ENCODE peak calls at places on chromosomes 2 and 18, in ten cellular contexts. G is Caco-2, I is colonic mucosa, B is A549, F is upper lobe of right lung, N is stomach, X is pancreas, A is tibial artery, S is GM23338, L is upper lobe of left lung. J is an unnamed sample.

GRCh38 chr2:40120957-40121356 is 330.9 kb downstream of the SLC8A1 start:
- DNase-seq in G (no peak), I (no peak), B (no peak), F (no peak), N (no peak), X (no peak), A (no peak), S (no peak), L (no peak), J (no peak)

GRCh38 chr2:217555075-217555876 is 447.5 kb downstream of the TNS1 start:
- DNase-seq in G (no peak), I (no peak), B (no peak), F (no peak), N (no peak), X (no peak), A (no peak), S (peak; percentile 69), L (no peak), J (peak; percentile 6)

GRCh38 chr2:233063269-233063975 is 3.3 kb downstream of the INPP5D start:
- DNase-seq in G (peak; percentile 16), I (no peak), B (peak; percentile 18), F (peak; percentile 62), N (peak; percentile 41), X (no peak), A (peak; percentile 59), S (peak; percentile 78), L (peak; percentile 46), J (no peak)

GRCh38 chr2:34545486-34546136 is 946.5 kb upstream of the FAM98A start:
- DNase-seq in G (no peak), I (no peak), B (no peak), F (no peak), N (no peak), X (no peak), A (no peak), S (no peak), L (no peak), J (no peak)

GRCh38 chr2:68653538-68653982 is 10.2 kb downstream of the PROKR1 start:
- DNase-seq in G (no peak), I (no peak), B (no peak), F (no peak), N (peak; percentile 63), X (no peak), A (no peak), S (no peak), L (peak; percentile 27), J (peak; percentile 78)

GRCh38 chr2:212451786-212452200 is 86.8 kb downstream of the ERBB4 start:
- DNase-seq in G (no peak), I (no peak), B (peak; percentile 1), F (no peak), N (no peak), X (no peak), A (no peak), S (peak; percentile 15), L (no peak), J (peak; percentile 71)

GRCh38 chr2:20264629-20265028 is 39.7 kb upstream of the SDC1 start:
- DNase-seq in G (no peak), I (no peak), B (no peak), F (no peak), N (no peak), X (no peak), A (no peak), S (no peak), L (no peak), J (no peak)

GRCh38 chr18:49544362-49544761 is 17.5 kb upstream of the LIPG start:
- DNase-seq in G (no peak), I (no peak), B (no peak), F (no peak), N (no peak), X (no peak), A (no peak), S (no peak), L (no peak), J (no peak)

GRCh38 chr18:21243041-21243431 is 1.0 kb downstream of the GREB1L start:
- DNase-seq in G (peak; percentile 32), I (no peak), B (peak; percentile 7), F (no peak), N (no peak), X (no peak), A (no peak), S (peak; percentile 40), L (no peak), J (no peak)

GRCh38 chr2:19764998-19765397 is 136.8 kb downstream of the TTC32 start:
- DNase-seq in G (no peak), I (no peak), B (no peak), F (no peak), N (no peak), X (no peak), A (no peak), S (no peak), L (no peak), J (peak; percentile 51)

GRCh38 chr2:101329026-101329425 is 20.5 kb upstream of the RNF149 start:
- DNase-seq in G (no peak), I (no peak), B (no peak), F (no peak), N (no peak), X (no peak), A (no peak), S (no peak), L (no peak), J (no peak)

GRCh38 chr2:95382686-95383634 is 19.5 kb upstream of the FAHD2A start:
- DNase-seq in G (no peak), I (peak; percentile 13), B (no peak), F (peak; percentile 54), N (no peak), X (peak; percentile 9), A (peak; percentile 65), S (no peak), L (no peak), J (no peak)

GRCh38 chr2:1010373-1011017 is 59.8 kb downstream of the SNTG2 start:
- DNase-seq in G (no peak), I (no peak), B (no peak), F (no peak), N (no peak), X (no peak), A (no peak), S (no peak), L (no peak), J (peak; percentile 4)

GRCh38 chr2:160639472-160639871 is 145.9 kb upstream of the RBMS1 start:
- DNase-seq in G (no peak), I (no peak), B (no peak), F (no peak), N (no peak), X (no peak), A (no peak), S (no peak), L (no peak), J (no peak)

GRCh38 chr2:121375621-121376159 is 90.7 kb upstream of the TFCP2L1 start:
- DNase-seq in G (no peak), I (no peak), B (no peak), F (no peak), N (no peak), X (no peak), A (no peak), S (no peak), L (no peak), J (peak; percentile 68)

GRCh38 chr2:143263045-143263625 is 133.9 kb downstream of the ARHGAP15 start:
- DNase-seq in G (no peak), I (no peak), B (no peak), F (no peak), N (no peak), X (no peak), A (no peak), S (peak; percentile 58), L (no peak), J (peak; percentile 18)

GRCh38 chr2:229096667-229097066 is 174.4 kb downstream of the PID1 start:
- DNase-seq in G (no peak), I (no peak), B (no peak), F (no peak), N (no peak), X (no peak), A (no peak), S (no peak), L (no peak), J (no peak)

GRCh38 chr2:20935168-20935567 is 108.7 kb downstream of the APOB start:
- DNase-seq in G (no peak), I (no peak), B (no peak), F (no peak), N (peak; percentile 49), X (no peak), A (no peak), S (no peak), L (no peak), J (no peak)

GRCh38 chr2:145006957-145007672 is 487.2 kb upstream of the ZEB2 start:
- DNase-seq in G (no peak), I (no peak), B (peak; percentile 22), F (no peak), N (no peak), X (no peak), A (peak; percentile 79), S (no peak), L (no peak), J (peak; percentile 97)
- H3K4me3 ChIP-seq in G (no peak overlapping the region), I (no peak overlapping the region), B (peak overlapping the region; percentile 17), F (no peak overlapping the region), N (no peak overlapping the region), X (no peak overlapping the region), A (peak overlapping the region; percentile 36), S (no peak overlapping the region), L (no peak overlapping the region), J (no peak overlapping the region)

GRCh38 chr18:54606835-54607212 is 15.8 kb downstream of the DYNAP start:
- DNase-seq in G (no peak), I (no peak), B (no peak), F (peak; percentile 59), N (no peak), X (no peak), A (no peak), S (peak; percentile 36), L (peak; percentile 61), J (no peak)
- H3K4me3 ChIP-seq in G (no peak overlapping the region), I (peak overlapping the region; percentile 21), B (no peak overlapping the region), F (peak overlapping the region; percentile 37), N (peak overlapping the region; percentile 28), X (no peak overlapping the region), A (no peak overlapping the region), S (peak overlapping the region; percentile 5), L (no peak overlapping the region), J (no peak overlapping the region)

DNA sequence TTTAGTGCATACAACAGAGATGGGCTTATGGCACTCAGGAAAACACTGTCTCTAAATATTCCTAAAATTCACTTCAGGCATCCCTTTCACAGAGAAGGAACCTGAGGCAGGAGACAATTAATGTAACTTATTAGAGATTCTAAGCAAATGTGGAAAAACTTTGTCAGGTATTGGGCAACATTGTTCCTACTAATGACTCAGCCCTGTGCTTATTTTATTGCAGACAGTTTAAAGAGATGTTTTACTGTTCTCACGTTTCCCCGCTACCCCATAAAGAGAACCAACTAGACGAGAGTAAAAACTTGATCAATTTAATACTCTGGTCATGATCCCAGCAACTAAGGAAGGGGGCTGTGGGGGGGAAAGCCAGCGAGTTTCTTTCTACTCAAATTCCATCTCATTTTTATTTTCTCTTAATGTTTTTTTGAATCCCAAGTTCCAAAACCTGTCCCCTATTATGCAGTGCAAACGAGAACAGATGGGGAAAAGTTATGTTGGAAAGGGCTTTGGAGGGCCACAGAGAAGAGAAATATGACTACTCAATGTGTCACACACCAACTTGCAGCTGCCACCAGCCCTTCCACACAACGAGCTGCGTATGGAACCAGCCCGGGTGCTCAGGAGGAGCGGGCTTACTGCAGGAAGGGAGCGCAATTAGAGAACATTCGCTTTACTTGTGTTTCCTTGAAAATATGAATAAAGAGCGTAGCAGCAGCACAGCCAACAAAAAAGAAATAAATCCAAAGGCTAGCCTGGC is 18.7 kb upstream of the ACVR1 start:
- DNase-seq in G (no peak), I (no peak), B (no peak), F (no peak), N (no peak), X (no peak), A (no peak), S (no peak), L (no peak), J (peak; percentile 49)
- H3K4me3 ChIP-seq in G (no peak overlapping the region), I (no peak overlapping the region), B (no peak overlapping the region), F (no peak overlapping the region), N (no peak overlapping the region), X (no peak overlapping the region), A (no peak overlapping the region), S (no peak overlapping the region), L (no peak overlapping the region), J (no peak overlapping the region)

GRCh38 chr2:72142743-72143440 is 4.8 kb downstream of the CYP26B1 start:
- DNase-seq in G (no peak), I (peak; percentile 74), B (no peak), F (peak; percentile 76), N (peak; percentile 67), X (no peak), A (peak; percentile 91), S (peak; percentile 73), L (peak; percentile 51), J (peak; percentile 68)
- H3K4me3 ChIP-seq in G (peak overlapping the region; percentile 13), I (peak overlapping the region; percentile 15), B (no peak overlapping the region), F (peak overlapping the region; percentile 35), N (peak overlapping the region; percentile 38), X (no peak overlapping the region), A (peak overlapping the region; percentile 58), S (peak overlapping the region; percentile 77), L (peak overlapping the region; percentile 61), J (no peak overlapping the region)

J was measured in cardiac fibroblast.